ENCODE peak calls at places on chromosome 14, in ten cellular contexts. I is sigmoid colon, X is left ventricle myocardium inferior, T is neural progenitor cell, A is astrocyte, G is DND-41, W is heart right ventricle, H is ovary, U is tibial nerve, Z is spleen. E is an unnamed sample.

GRCh38 chr14:64953310-64953654 is 10.7 kb upstream of the GPX2 start:
- DNase-seq in I (peak; percentile 43), X (no peak), T (no peak), A (no peak), G (no peak), W (no peak), H (no peak), U (no peak), Z (no peak), E (no peak)

GRCh38 chr14:54175298-54175942 is 218.8 kb upstream of the BMP4 start:
- DNase-seq in I (peak; percentile 73), X (no peak), T (peak; percentile 83), A (peak; percentile 33), G (peak; percentile 75), W (peak; percentile 78), H (peak; percentile 60), U (peak; percentile 86), Z (no peak), E (no peak)

GRCh38 chr14:59464651-59465569 is at the start of gene GPR135:
- DNase-seq in I (peak; percentile 88), X (peak; percentile 75), T (peak; percentile 89), A (peak; percentile 62), G (no peak), W (peak; percentile 56), H (peak; percentile 76), U (peak; percentile 37), Z (peak; percentile 92), E (peak; percentile 77)

GRCh38 chr14:49745191-49745590 is 22.8 kb upstream of the KLHDC2 start:
- DNase-seq in I (no peak), X (no peak), T (no peak), A (no peak), G (no peak), W (no peak), H (no peak), U (no peak), Z (no peak), E (no peak)

GRCh38 chr14:34867199-34867598 is 8.0 kb downstream of the BAZ1A start:
- DNase-seq in I (no peak), X (no peak), T (no peak), A (no peak), G (no peak), W (no peak), H (no peak), U (no peak), Z (no peak), E (no peak)

GRCh38 chr14:53034036-53034435 is 83.2 kb upstream of the FERMT2 start:
- DNase-seq in I (no peak), X (no peak), T (no peak), A (no peak), G (no peak), W (no peak), H (no peak), U (no peak), Z (no peak), E (no peak)

GRCh38 chr14:78849952-78850351 is 679.8 kb downstream of the NRXN3 start:
- DNase-seq in I (no peak), X (no peak), T (peak; percentile 10), A (no peak), G (no peak), W (no peak), H (no peak), U (no peak), Z (no peak), E (no peak)

GRCh38 chr14:103123634-103124500 is 606 bp downstream of the TNFAIP2 start:
- DNase-seq in I (peak; percentile 87), X (peak; percentile 68), T (peak; percentile 61), A (no peak), G (no peak), W (peak; percentile 51), H (peak; percentile 56), U (peak; percentile 62), Z (peak; percentile 91), E (peak; percentile 85)

GRCh38 chr14:56324831-56325230 is 206.6 kb downstream of the PELI2 start:
- DNase-seq in I (no peak), X (no peak), T (no peak), A (peak; percentile 49), G (no peak), W (no peak), H (no peak), U (no peak), Z (no peak), E (no peak)

GRCh38 chr14:30559638-30560071 is 697 bp downstream of the G2E3 start:
- DNase-seq in I (no peak), X (no peak), T (peak; percentile 75), A (peak; percentile 74), G (peak; percentile 29), W (no peak), H (no peak), U (no peak), Z (no peak), E (no peak)

GRCh38 chr14:95040723-95041476 is 116.4 kb downstream of the DICER1 start:
- DNase-seq in I (peak; percentile 40), X (no peak), T (no peak), A (no peak), G (no peak), W (no peak), H (no peak), U (no peak), Z (peak; percentile 32), E (no peak)

GRCh38 chr14:89027097-89027740 is 202.8 kb downstream of the TTC8 start:
- DNase-seq in I (peak; percentile 71), X (peak; percentile 38), T (peak; percentile 84), A (no peak), G (no peak), W (peak; percentile 16), H (peak; percentile 68), U (no peak), Z (peak; percentile 91), E (peak; percentile 72)

GRCh38 chr14:105919458-105920150 is 393.2 kb downstream of the TMEM121 start:
- DNase-seq in I (peak; percentile 57), X (peak; percentile 2), T (no peak), A (no peak), G (no peak), W (peak; percentile 0), H (peak; percentile 7), U (no peak), Z (peak; percentile 43), E (no peak)

GRCh38 chr14:100472094-100472455 is 115.1 kb downstream of the BEGAIN start:
- DNase-seq in I (no peak), X (no peak), T (no peak), A (no peak), G (no peak), W (no peak), H (no peak), U (no peak), Z (no peak), E (no peak)

GRCh38 chr14:27506272-27506671 is 908.4 kb upstream of the NOVA1 start:
- DNase-seq in I (no peak), X (no peak), T (no peak), A (no peak), G (no peak), W (no peak), H (no peak), U (no peak), Z (no peak), E (no peak)
- H3K9me3 ChIP-seq in I (no peaks in the 10 kb centered on the region), X (peaks cover 44% of the 10 kb centered on the region), T (no peaks in the 10 kb centered on the region), A (no peaks in the 10 kb centered on the region), G (peaks cover 3% of the 10 kb centered on the region), W (peaks cover 14% of the 10 kb centered on the region), H (no peaks in the 10 kb centered on the region), U (no peaks in the 10 kb centered on the region), Z (peaks cover 4% of the 10 kb centered on the region), E (no peaks in the 10 kb centered on the region)

GRCh38 chr14:91284791-91285548 is 40.5 kb upstream of the GPR68 start:
- DNase-seq in I (no peak), X (no peak), T (no peak), A (no peak), G (no peak), W (no peak), H (no peak), U (no peak), Z (no peak), E (no peak)

GRCh38 chr14:91283666-91284065 is 39.2 kb upstream of the GPR68 start:
- DNase-seq in I (no peak), X (no peak), T (no peak), A (no peak), G (no peak), W (no peak), H (no peak), U (no peak), Z (no peak), E (no peak)

GRCh38 chr14:91286530-91286937 is 42.0 kb upstream of the GPR68 start:
- DNase-seq in I (peak; percentile 83), X (peak; percentile 71), T (peak; percentile 83), A (peak; percentile 32), G (peak; percentile 77), W (peak; percentile 74), H (peak; percentile 74), U (peak; percentile 88), Z (peak; percentile 88), E (peak; percentile 77)

GRCh38 chr14:91282954-91283645 is 38.6 kb upstream of the GPR68 start:
- DNase-seq in I (no peak), X (no peak), T (no peak), A (no peak), G (peak; percentile 81), W (no peak), H (no peak), U (no peak), Z (peak; percentile 24), E (no peak)

GRCh38 chr14:91284146-91284790 is 39.8 kb upstream of the GPR68 start:
- DNase-seq in I (no peak), X (no peak), T (no peak), A (peak; percentile 77), G (no peak), W (no peak), H (no peak), U (no peak), Z (no peak), E (no peak)
- H3K4me1 ChIP-seq in I (peaks cover 31% of the 10 kb centered on the region), X (peaks cover 18% of the 10 kb centered on the region), T (no peaks in the 10 kb centered on the region), A (peaks cover 9% of the 10 kb centered on the region), G (peaks cover 19% of the 10 kb centered on the region), W (no peaks in the 10 kb centered on the region), H (no peaks in the 10 kb centered on the region), U (no peaks in the 10 kb centered on the region), Z (peaks cover 5% of the 10 kb centered on the region), E (no peaks in the 10 kb centered on the region)

GRCh38 chr14:77151245-77151644 is 9.7 kb upstream of the ZDHHC22 start:
- DNase-seq in I (peak; percentile 17), X (no peak), T (peak; percentile 67), A (no peak), G (peak; percentile 22), W (no peak), H (no peak), U (no peak), Z (peak; percentile 21), E (no peak)
- TF ChIP-seq CTCF in I (no peak), X (peak; percentile 42), T (peak; percentile 77), A (peak; percentile 49), G (peak; percentile 64), W (peak; percentile 20), H (no peak), U (no peak), Z (peak; percentile 39), E (peak; percentile 8)

GRCh38 chr14:82182646-82183045 is 649.0 kb upstream of the SEL1L start:
- DNase-seq in I (no peak), X (no peak), T (no peak), A (no peak), G (no peak), W (no peak), H (no peak), U (no peak), Z (no peak), E (no peak)
- H3K9me3 ChIP-seq in I (no peaks in the 10 kb centered on the region), X (peaks cover 5% of the 10 kb centered on the region), T (no peaks in the 10 kb centered on the region), A (no peaks in the 10 kb centered on the region), G (no peaks in the 10 kb centered on the region), W (peaks cover 6% of the 10 kb centered on the region), H (no peaks in the 10 kb centered on the region), U (no peaks in the 10 kb centered on the region), Z (no peaks in the 10 kb centered on the region), E (no peaks in the 10 kb centered on the region)

E was measured in psoas muscle.